ENCODE peak calls at places on chromosomes 12 and 14, in ten cellular contexts. Y, Q, G, V, F, S, E, Z, A and N are unnamed samples.

GRCh38 chr12:89346741-89347324 is 5.5 kb downstream of the DUSP6 start:
- ATAC-seq in G (no peak), V (peak), F (no peak), Y (peak), Q (no peak), S (peak), A (peak), E (no peak), Z (peak), N (no peak)

GRCh38 chr14:21205678-21206581 is 50.1 kb upstream of the OR5AU1 start:
- ATAC-seq in F (peak), A (no peak), Y (no peak), S (no peak), Z (no peak), Q (no peak), V (no peak), E (no peak), G (no peak), N (peak)

GRCh38 chr12:46217686-46218508 is 50.9 kb downstream of the SLC38A1 start:
- ATAC-seq in Q (peak), A (no peak), S (peak), F (peak), Y (no peak), E (peak), G (no peak), Z (peak), V (peak), N (peak)

GRCh38 chr12:47740536-47741339 is 15.4 kb upstream of the ENDOU start:
- ATAC-seq in Y (no peak), A (peak), Z (no peak), Q (no peak), V (peak), G (no peak), F (peak), S (no peak), E (peak), N (peak)

GRCh38 chr14:24298892-24299254 is 707 bp downstream of the DHRS1 start:
- ATAC-seq in A (peak), G (peak), S (peak), Y (peak), F (no peak), Q (no peak), E (no peak), Z (peak), V (no peak), N (no peak)

GRCh38 chr14:61351457-61351856 is 30.1 kb downstream of the PRKCH start:
- ATAC-seq in Z (no peak), G (no peak), A (no peak), Q (no peak), S (no peak), Y (no peak), V (no peak), E (peak), F (no peak), N (no peak)

GRCh38 chr14:79896009-79896408 is 315.3 kb downstream of the DIO2 start:
- ATAC-seq in V (no peak), Q (no peak), A (no peak), Z (peak), S (no peak), G (no peak), F (no peak), E (no peak), Y (no peak), N (no peak)

GRCh38 chr14:91229743-91230200 is 14.7 kb downstream of the GPR68 start:
- ATAC-seq in Y (no peak), Z (no peak), G (no peak), S (no peak), V (peak), E (peak), Q (peak), A (no peak), F (peak), N (peak)